ENCODE peak calls at places on chromosomes 1 and 21, in four cellular contexts. H, P, T and C are unnamed samples.

GRCh38 chr1:211323156-211324063 is 3.2 kb upstream of the TRAF5 start:
- DNase-seq in H (peak), P (no peak), T (no peak), C (peak)

GRCh38 chr1:56435434-56436337 is 143.7 kb downstream of the PLPP3 start:
- DNase-seq in H (peak), P (no peak), T (no peak), C (no peak)

GRCh38 chr1:89070509-89070908 is 5.5 kb upstream of the GBP1 start:
- DNase-seq in H (no peak), P (no peak), T (no peak), C (no peak)

GRCh38 chr1:59601032-59601431 is 213.7 kb upstream of the HOOK1 start:
- DNase-seq in H (no peak), P (peak), T (peak), C (peak)

GRCh38 chr1:225596736-225597135 is 56.2 kb downstream of the ENAH start:
- DNase-seq in H (no peak), P (no peak), T (no peak), C (no peak)

GRCh38 chr1:154865442-154866256 is 4.4 kb downstream of the KCNN3 start:
- DNase-seq in H (no peak), P (no peak), T (no peak), C (no peak)

GRCh38 chr1:72366473-72366872 is 84.1 kb upstream of the NEGR1 start:
- DNase-seq in H (peak), P (no peak), T (no peak), C (no peak)

GRCh38 chr1:243513726-243514491 is 258.1 kb downstream of the SDCCAG8 start:
- DNase-seq in H (no peak), P (no peak), T (no peak), C (no peak)

GRCh38 chr1:229328598-229329362 is 14.1 kb downstream of the CCSAP start:
- DNase-seq in H (no peak), P (no peak), T (no peak), C (no peak)

GRCh38 chr1:7509593-7509992 is 261.5 kb upstream of the VAMP3 start:
- DNase-seq in H (no peak), P (no peak), T (no peak), C (no peak)

GRCh38 chr1:68046423-68046822 is 4.0 kb downstream of the DIRAS3 start:
- DNase-seq in H (no peak), P (no peak), T (no peak), C (no peak)

GRCh38 chr1:216447898-216448568 is 24.8 kb upstream of the USH2A start:
- DNase-seq in H (no peak), P (no peak), T (no peak), C (no peak)

DNA sequence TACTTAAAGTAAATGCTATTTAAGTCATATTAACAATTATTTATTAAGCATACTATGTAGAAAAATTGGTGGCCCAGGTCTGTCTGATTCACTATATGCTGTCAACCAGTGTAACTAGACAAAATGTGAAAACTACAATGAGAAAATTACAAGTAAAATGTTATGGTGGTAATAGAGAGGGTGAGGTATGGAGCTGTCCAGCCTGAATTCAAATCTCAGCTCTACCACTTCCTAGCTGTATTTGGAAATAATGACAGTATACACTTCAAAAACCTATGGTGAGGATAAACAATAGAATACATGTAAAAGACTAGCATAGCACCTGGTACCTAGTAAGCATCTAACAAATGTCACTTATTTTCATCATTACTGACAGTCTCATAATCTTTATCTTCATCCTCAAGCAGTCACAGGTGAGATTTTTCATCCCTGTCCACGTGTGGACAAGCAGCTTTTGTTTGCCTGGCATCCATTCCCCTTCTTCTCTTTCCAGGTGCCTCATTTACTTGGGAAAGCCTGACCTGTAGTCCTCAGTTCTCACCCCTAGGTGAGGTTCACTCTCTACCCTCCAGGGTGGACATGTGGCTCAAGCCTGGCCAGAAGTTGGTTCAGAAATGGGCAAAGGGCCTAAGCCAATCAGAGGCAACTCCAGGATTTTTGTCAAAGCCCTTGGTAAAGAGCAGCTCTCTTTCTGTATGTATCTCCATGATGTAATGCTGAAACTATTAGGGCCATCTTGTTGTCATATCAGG is 29.5 kb downstream of the EGLN1 start:
- DNase-seq in H (no peak), P (no peak), T (no peak), C (no peak)
- H3K4me3 ChIP-seq in H (no peak), P (no peak), T (no peak), C (no peak)

GRCh38 chr1:218499911-218500310 is 154.8 kb downstream of the TGFB2 start:
- DNase-seq in H (no peak), P (no peak), T (no peak), C (no peak)

GRCh38 chr1:218496561-218496960 is 151.4 kb downstream of the TGFB2 start:
- DNase-seq in H (peak), P (no peak), T (no peak), C (no peak)

GRCh38 chr1:218498061-218498938 is 153.2 kb downstream of the TGFB2 start:
- DNase-seq in H (no peak), P (no peak), T (no peak), C (no peak)

GRCh38 chr1:218501073-218501612 is 156.0 kb downstream of the TGFB2 start:
- DNase-seq in H (no peak), P (no peak), T (no peak), C (no peak)

GRCh38 chr1:218499021-218499691 is 154.0 kb downstream of the TGFB2 start:
- DNase-seq in H (no peak), P (no peak), T (no peak), C (no peak)
- H3K4me3 ChIP-seq in H (no peak), P (no peak), T (peak), C (peak)

DNA sequence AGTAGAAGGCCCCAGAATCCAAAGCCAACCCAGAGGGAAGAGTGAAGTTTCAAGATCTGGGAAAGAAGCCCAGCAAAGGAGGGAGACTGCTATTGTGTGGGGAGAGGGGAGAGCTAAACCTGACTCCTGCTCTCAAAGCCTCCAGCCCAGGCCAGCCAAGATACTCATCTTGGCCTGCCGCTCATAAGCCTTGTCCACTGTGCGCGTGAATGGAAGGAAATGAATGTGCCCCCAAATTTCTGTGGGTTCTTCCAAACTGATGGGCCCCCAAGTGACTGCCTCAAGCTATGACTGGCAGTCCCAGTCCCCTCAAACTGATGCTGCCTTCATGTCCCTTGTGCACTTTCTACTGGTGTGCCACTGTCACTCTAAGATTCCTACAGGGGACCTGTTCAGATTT is 2.0 kb downstream of the PLXNA2 start:
- DNase-seq in H (no peak), P (no peak), T (no peak), C (no peak)
- H3K4me3 ChIP-seq in H (no peak), P (peak), T (peak), C (peak)

DNA sequence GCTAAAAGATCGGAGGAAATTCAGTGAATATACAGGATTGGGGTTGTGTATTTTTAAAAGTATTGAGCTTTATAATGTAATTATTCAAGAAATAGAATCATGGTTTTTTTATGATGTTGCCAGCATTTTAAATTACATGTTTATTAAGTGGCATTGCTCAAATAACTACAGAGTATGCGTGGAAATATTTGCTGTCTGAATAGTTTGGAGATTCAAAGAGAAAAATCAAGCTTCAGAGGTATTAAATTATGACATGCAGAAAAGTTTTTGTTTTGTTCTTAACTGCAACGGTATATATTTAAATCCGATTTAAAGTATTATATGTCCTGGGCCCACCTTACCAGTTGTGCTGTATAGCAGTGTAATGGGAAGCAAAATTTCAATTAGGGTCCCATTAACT is 859.7 kb downstream of the USP25 start:
- DNase-seq in H (no peak), P (no peak), T (no peak), C (no peak)
- H3K4me3 ChIP-seq in H (no peak), P (no peak), T (no peak), C (no peak)

DNA sequence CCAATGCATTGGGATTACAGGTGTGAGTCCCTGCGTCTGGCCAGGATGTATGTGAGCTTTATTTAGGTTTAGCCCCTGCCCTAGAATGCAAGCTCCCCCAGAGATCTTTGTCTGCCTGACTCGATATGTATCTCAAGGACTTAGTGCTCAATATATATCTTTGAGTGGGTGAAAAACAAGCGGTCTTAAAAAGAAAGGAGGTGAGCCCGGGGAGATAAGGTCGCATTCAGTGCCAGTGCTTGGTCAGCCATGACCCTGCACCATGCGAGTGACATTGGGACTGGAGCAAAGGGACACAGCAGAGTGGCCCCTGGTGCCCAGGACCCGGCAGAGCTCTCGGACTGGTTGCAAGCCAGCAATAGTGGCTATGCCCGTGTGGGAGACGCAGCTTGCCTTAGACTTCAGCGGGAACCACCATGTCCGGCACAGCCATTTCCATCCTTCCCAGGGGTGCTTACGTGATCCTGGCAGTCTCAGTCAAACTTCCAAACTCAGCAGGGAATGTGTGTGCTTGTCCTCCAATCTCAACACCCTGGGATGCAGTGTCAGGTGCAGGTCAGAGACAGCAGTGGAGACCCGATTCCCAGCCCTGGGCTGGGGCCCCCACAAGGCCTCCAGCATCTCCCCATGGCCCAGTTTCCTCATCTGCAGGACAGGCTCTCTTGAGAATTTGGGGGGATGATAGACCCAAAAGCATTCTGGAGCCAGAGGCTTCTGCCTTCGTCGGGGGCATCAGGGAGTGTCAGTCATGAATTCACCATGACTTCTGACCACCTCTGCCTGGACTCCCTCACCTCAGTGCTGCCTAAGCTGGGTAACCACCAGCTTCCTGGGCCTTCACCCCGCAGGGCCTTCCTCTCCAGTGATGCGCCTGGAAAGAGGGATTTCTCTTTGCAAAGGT is 1.8 kb downstream of the MX2 start:
- DNase-seq in H (no peak), P (peak), T (no peak), C (peak)
- H3K4me3 ChIP-seq in H (no peak), P (no peak), T (peak), C (no peak)

DNA sequence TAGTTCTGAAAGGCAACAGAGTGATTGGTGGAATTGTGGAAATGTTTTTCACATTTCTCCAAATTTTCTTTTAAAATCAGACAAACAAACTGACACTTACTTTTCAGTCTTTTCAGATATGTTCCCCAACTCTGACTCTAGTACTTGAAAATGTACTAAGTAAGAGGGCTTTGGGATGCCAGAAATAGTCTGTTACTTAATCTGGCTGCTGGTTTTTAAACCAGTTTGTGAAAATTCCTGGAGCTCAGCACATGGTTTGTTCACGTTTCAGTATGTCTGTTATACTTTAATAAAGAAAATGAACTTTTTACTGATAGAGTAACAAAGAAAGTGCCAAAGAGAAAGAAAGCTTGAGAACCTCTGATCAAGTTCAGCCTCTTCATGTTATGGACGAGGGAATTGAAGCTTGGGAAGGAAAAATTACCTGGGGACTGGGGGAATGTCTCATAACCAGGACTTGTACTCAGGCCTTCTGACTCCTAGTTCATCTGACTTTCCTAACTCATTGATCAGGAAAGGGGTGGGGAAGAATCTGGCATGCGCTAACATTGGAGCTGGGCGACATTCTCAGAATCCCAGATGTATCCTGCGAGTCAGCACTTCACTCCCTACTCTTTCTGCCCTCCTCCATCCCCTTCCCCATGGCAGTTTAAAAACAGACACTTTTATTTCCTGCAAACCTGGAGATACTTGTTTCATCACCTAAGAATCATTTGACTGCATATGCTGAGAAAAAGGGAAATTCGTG is 30.8 kb upstream of the DNAJC6 start:
- DNase-seq in H (no peak), P (no peak), T (no peak), C (no peak)
- H3K4me3 ChIP-seq in H (no peak), P (no peak), T (peak), C (no peak)

DNA sequence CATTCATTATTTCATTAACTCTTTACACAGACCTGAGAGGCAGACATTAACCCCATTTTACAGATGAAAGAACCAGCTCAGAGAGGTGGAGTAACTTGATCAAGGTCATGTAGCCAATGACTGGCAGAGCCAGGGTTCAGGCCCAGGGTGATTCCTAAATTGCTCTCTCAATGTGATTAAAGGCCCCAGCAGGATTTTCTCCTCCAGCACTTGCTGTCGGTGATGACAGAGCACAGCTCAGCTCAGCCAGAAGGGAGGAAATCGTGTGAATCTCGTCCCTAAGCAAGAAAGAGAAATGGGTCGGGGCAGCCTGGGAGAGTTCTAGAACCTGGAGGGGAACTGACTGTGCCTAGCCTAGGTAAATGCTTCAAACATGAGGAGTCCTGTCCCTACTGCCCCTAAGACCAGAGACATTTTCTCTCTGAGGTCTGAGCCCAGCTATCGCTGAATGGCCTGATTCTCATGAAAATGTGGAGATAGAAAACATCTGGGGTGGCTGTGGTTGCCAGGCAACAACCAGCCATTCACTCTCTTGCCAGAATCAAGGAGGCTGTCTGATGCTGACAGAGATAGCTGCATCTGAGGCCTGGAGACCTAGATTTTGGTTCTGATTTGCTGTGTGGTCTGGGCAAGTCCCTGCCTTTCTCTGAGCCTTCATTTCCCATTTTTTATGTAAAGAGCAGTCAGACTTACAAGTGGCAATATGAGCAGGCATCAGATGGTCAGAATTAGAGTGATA is 19.6 kb upstream of the RNF19B start:
- DNase-seq in H (no peak), P (no peak), T (no peak), C (no peak)
- H3K4me3 ChIP-seq in H (no peak), P (no peak), T (no peak), C (no peak)

GRCh38 chr1:30818568-30819243 is 61.1 kb upstream of the LAPTM5 start:
- DNase-seq in H (no peak), P (no peak), T (no peak), C (no peak)
- H3K4me3 ChIP-seq in H (no peak), P (no peak), T (no peak), C (no peak)

GRCh38 chr1:26412180-26412840 is 1.7 kb downstream of the LIN28A start:
- DNase-seq in H (no peak), P (no peak), T (no peak), C (no peak)

GRCh38 chr1:26410706-26411623 is at the start of gene LIN28A:
- DNase-seq in H (no peak), P (no peak), T (no peak), C (no peak)

GRCh38 chr1:26411624-26412074 is 1.0 kb downstream of the LIN28A start:
- DNase-seq in H (no peak), P (no peak), T (no peak), C (no peak)

GRCh38 chr1:26408604-26409003 is 2.0 kb upstream of the LIN28A start:
- DNase-seq in H (peak), P (peak), T (peak), C (peak)

DNA sequence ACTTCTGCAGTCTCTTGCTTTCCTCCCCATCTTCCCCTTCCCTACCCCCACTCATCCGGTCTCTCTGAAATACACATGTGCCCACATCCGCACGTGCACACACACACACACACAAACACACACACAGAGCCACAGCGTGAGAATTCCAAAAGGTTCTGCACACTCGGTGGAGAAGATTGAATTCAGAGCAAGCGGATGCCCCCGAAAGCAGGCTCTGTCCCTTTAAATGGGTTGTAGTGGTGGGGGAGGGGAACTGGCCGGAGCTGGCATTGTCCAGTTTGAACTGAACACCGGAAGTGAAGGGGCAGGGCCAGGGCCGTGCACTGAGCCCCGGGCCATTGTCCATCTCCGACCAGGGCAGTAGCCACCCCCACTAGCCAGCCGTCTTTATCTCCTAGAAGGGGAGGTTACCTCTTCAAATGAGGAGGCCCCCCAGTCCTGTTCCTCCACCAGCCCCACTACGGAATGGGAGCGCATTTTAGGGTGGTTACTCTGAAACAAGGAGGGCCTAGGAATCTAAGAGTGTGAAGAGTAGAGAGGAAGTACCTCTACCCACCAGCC is 1.3 kb upstream of the LIN28A start:
- DNase-seq in H (no peak), P (no peak), T (no peak), C (no peak)
- H3K4me3 ChIP-seq in H (no peak), P (no peak), T (no peak), C (no peak)